ENCODE peak calls at places on chromosomes 4 and X, in six cellular contexts. P, Z, K, A, R and G are unnamed samples.
A peak's percentile ranks its signal among the peaks of the same experiment; 100 is the strongest.

GRCh38 chr4:76614589-76614988 is 179.6 kb downstream of the SHROOM3 start:
- DNase-seq in P (no peak), A (no peak), Z (peak; percentile 80), R (no peak), K (no peak), G (no peak)

GRCh38 chr4:174284181-174284886 is 623 bp downstream of the CEP44 start:
- DNase-seq in Z (peak; percentile 68), A (no peak), P (no peak), K (no peak), R (no peak), G (peak; percentile 10)

GRCh38 chr4:182010876-182011275 is 232.3 kb upstream of the TENM3 start:
- DNase-seq in P (no peak), R (no peak), Z (peak; percentile 91), A (no peak), K (no peak), G (no peak)

GRCh38 chr4:20378181-20378580 is 126.5 kb downstream of the SLIT2 start:
- DNase-seq in K (no peak), P (no peak), A (no peak), R (no peak), Z (no peak), G (no peak)

GRCh38 chr4:37615059-37615719 is 71.0 kb downstream of the RELL1 start:
- DNase-seq in K (no peak), P (no peak), A (no peak), R (no peak), Z (no peak), G (no peak)

GRCh38 chr4:95124906-95125504 is 367.2 kb downstream of the BMPR1B start:
- DNase-seq in R (no peak), Z (peak; percentile 47), P (no peak), A (no peak), K (no peak), G (no peak)

GRCh38 chr4:95108883-95109421 is 351.2 kb downstream of the BMPR1B start:
- DNase-seq in A (no peak), Z (peak; percentile 60), R (no peak), P (no peak), K (no peak), G (no peak)

GRCh38 chr4:80831383-80832361 is 198.8 kb upstream of the BMP3 start:
- DNase-seq in P (no peak), K (no peak), Z (peak; percentile 2), R (no peak), A (no peak), G (no peak)

GRCh38 chrX:2875798-2876399 is 47.2 kb downstream of the GYG2 start:
- DNase-seq in P (no peak), R (no peak), A (no peak), Z (no peak), K (no peak), G (no peak)

GRCh38 chrX:71634366-71634765 is 16.1 kb upstream of the CXCR3 start:
- DNase-seq in A (no peak), R (peak; percentile 44), K (no peak), Z (no peak), P (no peak), G (no peak)

DNA sequence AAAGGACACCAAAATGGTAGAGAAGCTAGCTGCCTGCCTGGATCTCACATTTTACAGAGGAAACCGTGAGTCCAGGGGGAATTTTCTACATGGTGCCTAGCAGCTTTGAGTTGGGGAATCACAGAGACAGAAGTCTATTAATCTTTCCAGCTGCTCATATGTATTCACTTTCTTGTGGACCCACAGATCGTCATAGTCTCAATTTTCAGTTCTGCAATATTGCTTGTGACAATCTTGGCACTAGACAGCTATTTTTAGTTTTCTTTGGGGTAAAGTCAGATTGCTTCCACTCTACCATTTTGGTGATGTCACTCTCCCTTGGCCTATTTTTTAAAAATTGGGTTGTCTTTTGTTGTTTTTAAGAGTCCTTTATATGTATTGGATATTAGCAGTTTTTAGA is 233.4 kb upstream of the STK26 start:
- DNase-seq in P (no peak), R (no peak), Z (no peak), K (no peak), A (no peak), G (no peak)
- H3K36me3 ChIP-seq in P (no peaks in the 10 kb centered on the region), R (no peaks in the 10 kb centered on the region), Z (no peaks in the 10 kb centered on the region), K (no peaks in the 10 kb centered on the region), A (no peaks in the 10 kb centered on the region), G (no peaks in the 10 kb centered on the region)

GRCh38 chr4:152660526-152660925 is 19.3 kb downstream of the TMEM154 start:
- DNase-seq in A (no peak), K (no peak), Z (no peak), R (no peak), P (no peak), G (no peak)
- H3K36me3 ChIP-seq in A (no peaks in the 10 kb centered on the region), K (no peaks in the 10 kb centered on the region), Z (no peaks in the 10 kb centered on the region), R (peaks cover 10% of the 10 kb centered on the region), P (no peaks in the 10 kb centered on the region), G (no peaks in the 10 kb centered on the region)

GRCh38 chr4:7819446-7819845 is 120.2 kb downstream of the AFAP1 start:
- DNase-seq in P (no peak), Z (no peak), K (no peak), R (no peak), A (no peak), G (no peak)
- H3K36me3 ChIP-seq in P (peaks cover 38% of the 10 kb centered on the region), Z (peaks cover 79% of the 10 kb centered on the region), K (no peaks in the 10 kb centered on the region), R (peaks cover 14% of the 10 kb centered on the region), A (peaks cover 10% of the 10 kb centered on the region), G (no peaks in the 10 kb centered on the region)

GRCh38 chr4:10087152-10087791 is 29.3 kb downstream of the WDR1 start:
- DNase-seq in A (peak; percentile 54), K (no peak), P (peak; percentile 32), R (peak; percentile 12), Z (no peak), G (no peak)
- H3K36me3 ChIP-seq in A (peaks cover 99% of the 10 kb centered on the region), K (peaks cover 19% of the 10 kb centered on the region), P (peaks cover 100% of the 10 kb centered on the region), R (peaks cover 97% of the 10 kb centered on the region), Z (peaks cover 78% of the 10 kb centered on the region), G (peaks cover 6% of the 10 kb centered on the region)

DNA sequence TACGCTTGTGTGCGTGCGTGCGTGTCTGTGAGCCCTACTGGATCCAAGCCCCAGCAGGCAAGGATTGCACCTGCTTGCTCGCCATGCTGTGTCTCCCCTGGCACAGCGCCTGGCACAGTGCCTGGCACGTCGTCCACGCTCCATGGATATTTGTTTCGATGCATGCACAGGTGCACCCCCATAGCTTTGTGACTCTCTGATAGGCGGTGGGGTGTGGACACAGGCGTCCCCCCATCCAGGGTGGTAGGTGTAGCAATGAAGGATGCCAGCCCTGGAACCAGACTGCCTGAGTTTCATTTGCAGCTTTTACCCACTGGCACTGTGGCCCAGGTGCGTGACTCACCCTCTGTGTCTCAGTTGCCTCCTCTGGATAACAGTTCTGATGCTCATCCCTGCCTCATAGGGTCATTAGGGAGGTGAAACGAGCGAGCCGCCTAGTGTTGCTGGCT is 20.2 kb downstream of the PIGG start:
- DNase-seq in K (no peak), R (no peak), A (no peak), Z (no peak), P (no peak), G (no peak)
- H3K36me3 ChIP-seq in K (peaks cover 3% of the 10 kb centered on the region), R (peaks cover 84% of the 10 kb centered on the region), A (peaks cover 63% of the 10 kb centered on the region), Z (peaks cover 22% of the 10 kb centered on the region), P (peaks cover 81% of the 10 kb centered on the region), G (peaks cover 3% of the 10 kb centered on the region)

GRCh38 chr4:25982962-25983361 is 68.9 kb downstream of the SMIM20 start:
- DNase-seq in K (no peak), A (no peak), P (no peak), Z (peak; percentile 44), R (no peak), G (no peak)
- H3K36me3 ChIP-seq in K (no peaks in the 10 kb centered on the region), A (no peaks in the 10 kb centered on the region), P (no peaks in the 10 kb centered on the region), Z (no peaks in the 10 kb centered on the region), R (no peaks in the 10 kb centered on the region), G (no peaks in the 10 kb centered on the region)